ENCODE peak calls at places on chromosome 22, in seven cellular contexts. One of them, this sample, is unnamed.
A peak's percentile ranks its signal among the peaks of the same experiment; 100 is the strongest.

GRCh38 chr22:43320943-43321900 is 21.9 kb downstream of the SCUBE1 start:
- DNase-seq in body of pancreas: no peak
- DNase-seq in ELR: no peak
- DNase-seq in fibroblast of lung: no peak
- DNase-seq in occipital lobe: no peak
- DNase-seq in mucosa of gallbladder: no peak
- DNase-seq in activated T-cell treated with anti-CD3 and anti-CD28 coated beads, Interleukin-2, amount 50 U/mL, for 24 hours: no peak
- DNase-seq in this sample: no peak

GRCh38 chr22:28771195-28771791 is 1.2 kb upstream of the CCDC117 start:
- DNase-seq in body of pancreas: peak; percentile 29
- DNase-seq in ELR: no peak
- DNase-seq in fibroblast of lung: no peak
- DNase-seq in occipital lobe: no peak
- DNase-seq in mucosa of gallbladder: no peak
- DNase-seq in activated T-cell treated with anti-CD3 and anti-CD28 coated beads, Interleukin-2, amount 50 U/mL, for 24 hours: no peak
- DNase-seq in this sample: no peak

GRCh38 chr22:44358723-44359440 is 46.1 kb upstream of the SHISAL1 start:
- DNase-seq in body of pancreas: no peak
- DNase-seq in ELR: no peak
- DNase-seq in fibroblast of lung: no peak
- DNase-seq in occipital lobe: no peak
- DNase-seq in mucosa of gallbladder: no peak
- DNase-seq in activated T-cell treated with anti-CD3 and anti-CD28 coated beads, Interleukin-2, amount 50 U/mL, for 24 hours: no peak
- DNase-seq in this sample: no peak

GRCh38 chr22:32050678-32051515 is 7.8 kb downstream of the SLC5A1 start:
- DNase-seq in body of pancreas: peak; percentile 72
- DNase-seq in ELR: peak; percentile 80
- DNase-seq in fibroblast of lung: peak; percentile 88
- DNase-seq in occipital lobe: peak; percentile 9
- DNase-seq in mucosa of gallbladder: peak; percentile 46
- DNase-seq in activated T-cell treated with anti-CD3 and anti-CD28 coated beads, Interleukin-2, amount 50 U/mL, for 24 hours: peak; percentile 71
- DNase-seq in this sample: peak; percentile 18

GRCh38 chr22:48895341-48895740 is 932.3 kb downstream of the BRD1 start:
- DNase-seq in body of pancreas: no peak
- DNase-seq in ELR: no peak
- DNase-seq in fibroblast of lung: no peak
- DNase-seq in occipital lobe: no peak
- DNase-seq in mucosa of gallbladder: no peak
- DNase-seq in activated T-cell treated with anti-CD3 and anti-CD28 coated beads, Interleukin-2, amount 50 U/mL, for 24 hours: no peak
- DNase-seq in this sample: no peak

GRCh38 chr22:19611590-19611989 is 87.4 kb upstream of the CLDN5 start:
- DNase-seq in body of pancreas: no peak
- DNase-seq in ELR: no peak
- DNase-seq in fibroblast of lung: no peak
- DNase-seq in occipital lobe: no peak
- DNase-seq in mucosa of gallbladder: no peak
- DNase-seq in activated T-cell treated with anti-CD3 and anti-CD28 coated beads, Interleukin-2, amount 50 U/mL, for 24 hours: no peak
- DNase-seq in this sample: no peak

GRCh38 chr22:21761994-21762680 is 26.5 kb upstream of the YPEL1 start:
- DNase-seq in body of pancreas: no peak
- DNase-seq in ELR: no peak
- DNase-seq in fibroblast of lung: no peak
- DNase-seq in occipital lobe: no peak
- DNase-seq in mucosa of gallbladder: no peak
- DNase-seq in activated T-cell treated with anti-CD3 and anti-CD28 coated beads, Interleukin-2, amount 50 U/mL, for 24 hours: no peak
- DNase-seq in this sample: no peak

GRCh38 chr22:27310966-27311665 is 490.4 kb downstream of the MN1 start:
- DNase-seq in body of pancreas: no peak
- DNase-seq in ELR: no peak
- DNase-seq in fibroblast of lung: no peak
- DNase-seq in occipital lobe: no peak
- DNase-seq in mucosa of gallbladder: no peak
- DNase-seq in activated T-cell treated with anti-CD3 and anti-CD28 coated beads, Interleukin-2, amount 50 U/mL, for 24 hours: no peak
- DNase-seq in this sample: no peak

GRCh38 chr22:29641781-29642355 is 38.4 kb downstream of the NF2 start:
- DNase-seq in body of pancreas: no peak
- DNase-seq in ELR: no peak
- DNase-seq in fibroblast of lung: no peak
- DNase-seq in occipital lobe: no peak
- DNase-seq in mucosa of gallbladder: no peak
- DNase-seq in activated T-cell treated with anti-CD3 and anti-CD28 coated beads, Interleukin-2, amount 50 U/mL, for 24 hours: no peak
- DNase-seq in this sample: no peak

GRCh38 chr22:45709004-45709739 is 37.5 kb downstream of the ATXN10 start:
- DNase-seq in body of pancreas: no peak
- DNase-seq in ELR: peak; percentile 89
- DNase-seq in fibroblast of lung: peak; percentile 56
- DNase-seq in occipital lobe: no peak
- DNase-seq in mucosa of gallbladder: no peak
- DNase-seq in activated T-cell treated with anti-CD3 and anti-CD28 coated beads, Interleukin-2, amount 50 U/mL, for 24 hours: no peak
- DNase-seq in this sample: no peak

GRCh38 chr22:32106930-32107329 is 52.2 kb downstream of the C22orf42 start:
- DNase-seq in body of pancreas: no peak
- DNase-seq in ELR: peak; percentile 11
- DNase-seq in fibroblast of lung: peak; percentile 3
- DNase-seq in occipital lobe: no peak
- DNase-seq in mucosa of gallbladder: no peak
- DNase-seq in activated T-cell treated with anti-CD3 and anti-CD28 coated beads, Interleukin-2, amount 50 U/mL, for 24 hours: no peak
- DNase-seq in this sample: no peak

GRCh38 chr22:37300551-37301017 is 18.3 kb downstream of the CYTH4 start:
- DNase-seq in body of pancreas: no peak
- DNase-seq in ELR: no peak
- DNase-seq in fibroblast of lung: no peak
- DNase-seq in occipital lobe: no peak
- DNase-seq in mucosa of gallbladder: no peak
- DNase-seq in activated T-cell treated with anti-CD3 and anti-CD28 coated beads, Interleukin-2, amount 50 U/mL, for 24 hours: peak; percentile 75
- DNase-seq in this sample: peak; percentile 25

GRCh38 chr22:38273135-38273761 is 438 bp upstream of the TMEM184B start:
- DNase-seq in body of pancreas: no peak
- DNase-seq in ELR: no peak
- DNase-seq in fibroblast of lung: peak; percentile 27
- DNase-seq in occipital lobe: no peak
- DNase-seq in mucosa of gallbladder: no peak
- DNase-seq in activated T-cell treated with anti-CD3 and anti-CD28 coated beads, Interleukin-2, amount 50 U/mL, for 24 hours: no peak
- DNase-seq in this sample: no peak

GRCh38 chr22:23651676-23652075 is 19.6 kb upstream of the DRICH1 start:
- DNase-seq in body of pancreas: no peak
- DNase-seq in ELR: no peak
- DNase-seq in fibroblast of lung: no peak
- DNase-seq in occipital lobe: no peak
- DNase-seq in mucosa of gallbladder: no peak
- DNase-seq in activated T-cell treated with anti-CD3 and anti-CD28 coated beads, Interleukin-2, amount 50 U/mL, for 24 hours: no peak
- DNase-seq in this sample: no peak

GRCh38 chr22:25461301-25461700 is 103.2 kb upstream of the GRK3 start:
- DNase-seq in body of pancreas: no peak
- DNase-seq in ELR: no peak
- DNase-seq in fibroblast of lung: no peak
- DNase-seq in occipital lobe: no peak
- DNase-seq in mucosa of gallbladder: no peak
- DNase-seq in activated T-cell treated with anti-CD3 and anti-CD28 coated beads, Interleukin-2, amount 50 U/mL, for 24 hours: no peak
- DNase-seq in this sample: no peak

GRCh38 chr22:23790819-23791736 is 4.3 kb downstream of the SMARCB1 start:
- DNase-seq in body of pancreas: no peak
- DNase-seq in ELR: no peak
- DNase-seq in fibroblast of lung: peak; percentile 78
- DNase-seq in occipital lobe: no peak
- DNase-seq in mucosa of gallbladder: no peak
- DNase-seq in activated T-cell treated with anti-CD3 and anti-CD28 coated beads, Interleukin-2, amount 50 U/mL, for 24 hours: no peak
- DNase-seq in this sample: no peak

GRCh38 chr22:27880778-27881394 is 38.2 kb downstream of the PITPNB start:
- DNase-seq in body of pancreas: peak; percentile 55
- DNase-seq in ELR: peak; percentile 79
- DNase-seq in fibroblast of lung: peak; percentile 89
- DNase-seq in occipital lobe: no peak
- DNase-seq in mucosa of gallbladder: peak; percentile 57
- DNase-seq in activated T-cell treated with anti-CD3 and anti-CD28 coated beads, Interleukin-2, amount 50 U/mL, for 24 hours: no peak
- DNase-seq in this sample: no peak

GRCh38 chr22:27873476-27873875 is 45.6 kb downstream of the PITPNB start:
- DNase-seq in body of pancreas: no peak
- DNase-seq in ELR: no peak
- DNase-seq in fibroblast of lung: no peak
- DNase-seq in occipital lobe: no peak
- DNase-seq in mucosa of gallbladder: no peak
- DNase-seq in activated T-cell treated with anti-CD3 and anti-CD28 coated beads, Interleukin-2, amount 50 U/mL, for 24 hours: no peak
- DNase-seq in this sample: no peak

GRCh38 chr22:37957232-37957631 is 3.7 kb downstream of the POLR2F start:
- DNase-seq in body of pancreas: no peak
- DNase-seq in ELR: no peak
- DNase-seq in fibroblast of lung: no peak
- DNase-seq in occipital lobe: no peak
- DNase-seq in mucosa of gallbladder: no peak
- DNase-seq in activated T-cell treated with anti-CD3 and anti-CD28 coated beads, Interleukin-2, amount 50 U/mL, for 24 hours: no peak
- DNase-seq in this sample: no peak

This sample was measured in T follicular helper cell.